ENCODE peak calls at places on chromosome 9, in six cellular contexts. R, Q, U, J, E and S are unnamed samples.

GRCh38 chr9:124038790-124039633 is 27.4 kb downstream of the LHX2 start:
- DNase-seq in R (no peak), Q (peak), U (no peak), J (no peak), E (no peak), S (no peak)

GRCh38 chr9:91395553-91396470 is 27.8 kb downstream of the NFIL3 start:
- DNase-seq in R (no peak), Q (no peak), U (peak), J (no peak), E (no peak), S (no peak)

GRCh38 chr9:77793909-77794308 is 145.8 kb upstream of the GNA14 start:
- DNase-seq in R (no peak), Q (no peak), U (no peak), J (no peak), E (no peak), S (peak)

GRCh38 chr9:16825971-16826370 is 44.5 kb downstream of the BNC2 start:
- DNase-seq in R (no peak), Q (no peak), U (no peak), J (no peak), E (no peak), S (no peak)

GRCh38 chr9:5042661-5043178 is 57.6 kb downstream of the JAK2 start:
- DNase-seq in R (no peak), Q (peak), U (no peak), J (no peak), E (no peak), S (no peak)

GRCh38 chr9:94921656-94922055 is 195.2 kb downstream of the AOPEP start:
- DNase-seq in R (no peak), Q (no peak), U (no peak), J (no peak), E (no peak), S (no peak)

GRCh38 chr9:86187121-86187520 is 72.3 kb downstream of the C9orf153 start:
- DNase-seq in R (peak), Q (no peak), U (no peak), J (no peak), E (peak), S (no peak)

GRCh38 chr9:21689851-21690250 is 112.6 kb upstream of the MTAP start:
- DNase-seq in R (no peak), Q (no peak), U (no peak), J (no peak), E (no peak), S (no peak)

GRCh38 chr9:107569171-107569570 is 79.6 kb upstream of the KLF4 start:
- DNase-seq in R (no peak), Q (no peak), U (no peak), J (no peak), E (no peak), S (no peak)

GRCh38 chr9:81145331-81145963 is 543.9 kb downstream of the TLE1 start:
- DNase-seq in R (no peak), Q (no peak), U (no peak), J (no peak), E (no peak), S (no peak)

GRCh38 chr9:81150016-81150625 is 539.2 kb downstream of the TLE1 start:
- DNase-seq in R (no peak), Q (no peak), U (no peak), J (no peak), E (no peak), S (no peak)

GRCh38 chr9:81141952-81142351 is 547.4 kb downstream of the TLE1 start:
- DNase-seq in R (no peak), Q (no peak), U (no peak), J (no peak), E (no peak), S (no peak)

GRCh38 chr9:81146684-81147337 is 542.5 kb downstream of the TLE1 start:
- DNase-seq in R (no peak), Q (no peak), U (no peak), J (no peak), E (no peak), S (no peak)
- TF ChIP-seq RAD21 in R (no peak), Q (no peak), U (no peak), J (no peak), E (no peak), S (no peak)

DNA sequence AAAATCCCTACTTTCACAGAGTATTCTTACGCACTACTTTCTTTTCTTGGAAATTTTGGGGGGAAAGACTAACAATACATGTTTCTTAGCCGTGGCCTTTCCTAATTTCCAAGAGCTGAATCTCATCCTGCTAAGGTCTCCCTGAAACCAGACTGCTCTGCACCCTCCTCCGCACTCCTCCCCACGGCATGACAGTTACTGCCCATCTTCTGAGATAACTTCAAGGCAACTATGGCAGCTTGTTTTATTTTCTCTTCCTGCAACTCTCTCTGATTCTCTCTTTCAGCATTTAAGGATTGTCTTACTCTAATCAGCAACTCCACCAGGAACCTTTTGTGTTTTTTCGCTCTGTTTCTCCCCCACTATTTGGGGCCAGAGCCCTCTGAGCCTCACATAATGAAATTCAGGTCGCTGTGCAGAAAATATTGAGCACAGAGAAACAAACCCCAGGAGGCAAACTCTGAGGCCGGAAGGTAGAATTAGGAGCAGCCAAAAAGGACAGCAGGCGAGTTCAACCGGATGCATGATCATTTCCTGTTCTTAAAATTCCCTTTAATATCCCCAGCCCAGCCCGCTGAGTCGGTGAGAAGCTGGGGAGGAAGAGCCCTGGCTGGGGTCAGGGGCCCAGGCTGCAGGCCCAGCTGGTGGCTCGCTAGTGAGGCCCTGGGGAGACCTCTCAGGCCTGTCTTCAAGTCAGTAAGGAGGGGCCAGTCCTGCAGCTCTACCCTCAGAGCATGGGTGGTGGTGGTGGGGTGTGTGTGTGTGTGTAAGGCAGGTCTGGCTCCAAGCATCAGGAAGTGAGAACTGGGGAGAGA is 213.6 kb upstream of the S1PR3 start:
- DNase-seq in R (peak), Q (no peak), U (no peak), J (no peak), E (no peak), S (no peak)
- TF ChIP-seq SIN3A in R (no peak), Q (no peak), U (no peak), J (no peak), E (no peak), S (no peak)

GRCh38 chr9:36100532-36100931 is 36.0 kb upstream of the GLIPR2 start:
- DNase-seq in R (no peak), Q (no peak), U (no peak), J (no peak), E (no peak), S (no peak)
- TF ChIP-seq RAD21 in R (no peak), Q (peak), U (no peak), J (no peak), E (no peak), S (no peak)

DNA sequence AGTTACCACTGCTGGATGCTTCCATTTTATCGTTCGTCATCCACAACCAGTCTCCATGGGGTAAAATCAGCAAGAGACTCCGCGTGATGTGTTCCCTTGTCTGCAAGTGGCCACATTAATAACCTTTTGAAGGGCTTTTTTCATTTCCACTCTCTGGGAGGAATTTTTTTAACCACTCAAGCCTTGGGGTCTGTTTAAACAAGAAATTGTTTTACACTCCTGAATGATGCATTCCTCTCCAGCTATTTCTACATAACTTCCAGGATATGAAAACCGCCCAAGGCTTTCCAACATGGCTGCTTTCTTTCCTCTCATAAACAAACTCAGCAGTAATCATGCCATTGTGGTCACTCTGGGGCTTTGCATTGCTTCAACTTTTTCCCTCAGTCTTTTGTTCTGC is 217.2 kb upstream of the DAPK1 start:
- DNase-seq in R (no peak), Q (no peak), U (no peak), J (no peak), E (no peak), S (no peak)
- TF ChIP-seq SIN3A in R (no peak), Q (no peak), U (no peak), J (no peak), E (no peak), S (no peak)

GRCh38 chr9:100601216-100601615 is 23.3 kb downstream of the CAVIN4 start:
- DNase-seq in R (peak), Q (peak), U (no peak), J (peak), E (peak), S (peak)
- TF ChIP-seq RAD21 in R (peak), Q (peak), U (peak), J (peak), E (no peak), S (peak)

DNA sequence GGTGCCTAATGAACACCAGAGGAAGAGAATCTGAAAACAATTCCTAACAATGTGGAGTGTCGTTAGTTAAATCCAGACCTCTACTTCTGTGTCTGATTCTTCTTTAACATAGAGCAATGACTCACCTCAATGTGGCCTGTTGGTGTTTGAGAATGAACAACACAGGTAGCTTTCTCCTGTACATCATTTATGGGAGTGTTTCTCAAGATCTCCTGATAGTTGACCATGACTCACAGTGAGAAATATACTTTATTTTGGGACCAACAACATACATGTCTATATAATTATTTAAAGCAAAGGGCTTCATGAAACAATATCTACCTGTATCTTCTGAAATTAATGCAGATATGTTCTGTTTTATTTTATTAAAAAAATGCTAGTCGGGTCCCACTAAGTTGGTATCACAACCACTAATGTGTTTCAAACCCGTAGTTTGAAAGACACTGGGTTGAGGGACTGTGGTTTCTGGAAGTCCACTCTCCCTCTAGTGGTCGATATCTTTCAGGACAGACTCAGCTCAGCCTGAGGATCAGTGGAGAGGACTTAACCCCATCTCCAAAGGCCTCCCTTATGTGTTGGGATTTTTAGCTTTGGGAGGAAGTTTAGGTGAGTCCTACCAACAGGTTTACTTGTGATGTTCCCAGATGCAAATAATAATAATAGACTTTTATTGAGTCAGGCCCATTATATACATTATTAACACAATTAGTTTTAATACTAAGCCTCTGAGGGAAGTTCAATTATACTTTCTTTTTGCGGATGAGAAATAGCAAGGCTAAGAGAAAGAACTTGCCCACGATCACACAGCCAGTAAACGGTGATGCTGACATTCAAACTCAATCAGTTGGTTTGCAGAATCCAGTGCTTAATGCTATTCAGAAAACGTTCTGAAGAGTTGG is 70.0 kb upstream of the KLF9 start:
- DNase-seq in R (no peak), Q (peak), U (no peak), J (peak), E (peak), S (peak)
- TF ChIP-seq SIN3A in R (no peak), Q (no peak), U (no peak), J (no peak), E (no peak), S (no peak)

DNA sequence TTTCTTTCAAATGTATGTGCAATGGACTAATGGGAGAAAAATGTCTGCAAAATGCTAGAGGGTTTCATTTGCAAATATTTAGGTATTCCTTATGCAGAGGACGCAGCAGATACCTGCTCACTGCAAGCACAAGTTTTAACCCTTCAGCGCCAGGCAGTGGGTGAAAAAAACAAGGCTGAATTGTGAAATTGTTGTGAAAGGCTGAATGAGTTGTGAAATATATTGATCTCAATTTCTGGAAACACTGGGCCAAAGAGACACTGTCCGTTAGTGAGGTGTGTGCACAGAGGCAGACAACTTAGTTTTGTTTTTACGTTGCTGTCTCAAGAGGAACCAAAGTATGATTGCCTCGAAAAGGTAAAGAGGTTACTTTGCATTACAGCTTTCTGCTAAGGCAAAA is 18.8 kb downstream of the FUBP3 start:
- DNase-seq in R (no peak), Q (no peak), U (no peak), J (no peak), E (peak), S (no peak)
- TF ChIP-seq RAD21 in R (no peak), Q (no peak), U (no peak), J (no peak), E (no peak), S (no peak)

DNA sequence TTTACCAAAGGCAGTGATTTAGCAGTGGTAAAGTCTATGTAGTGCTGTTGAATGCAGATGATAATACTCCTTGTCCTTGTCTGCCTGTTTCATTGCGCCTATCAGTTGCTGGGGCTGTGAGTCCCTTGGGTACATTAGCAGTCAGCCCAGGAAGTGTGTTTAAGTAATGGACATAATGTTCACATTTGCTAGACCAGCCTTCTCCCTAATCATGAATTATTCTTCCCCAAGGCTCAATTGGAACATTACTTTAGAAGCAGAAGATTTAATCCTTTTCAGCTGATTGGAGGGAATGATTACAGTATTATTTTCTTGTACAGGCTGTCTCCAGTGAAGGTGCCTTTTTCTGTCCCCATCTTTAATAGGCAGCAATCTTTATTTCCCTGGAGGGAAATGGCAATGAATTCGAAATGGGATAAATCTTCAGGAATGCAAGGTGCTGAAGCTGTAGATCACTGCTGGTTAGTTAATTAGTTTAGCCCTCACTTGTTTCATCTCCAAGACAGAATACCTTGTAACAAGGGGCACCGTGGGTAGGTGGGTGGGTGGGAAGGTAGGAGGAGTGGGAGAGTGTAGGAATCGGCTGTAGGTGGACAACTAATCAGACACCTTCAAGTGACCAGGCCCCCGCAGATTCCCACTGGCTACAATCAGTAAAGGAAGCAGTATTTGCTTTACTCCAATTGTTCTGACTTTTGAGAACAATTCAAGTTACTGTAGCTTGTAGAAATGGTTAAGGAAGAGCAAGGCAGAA is 293.9 kb downstream of the TLE1 start:
- DNase-seq in R (no peak), Q (peak), U (no peak), J (no peak), E (no peak), S (no peak)
- TF ChIP-seq SIN3A in R (no peak), Q (no peak), U (no peak), J (no peak), E (no peak), S (no peak)